ENCODE peak calls at places on chromosomes 7 and 10, in five cellular contexts. One of them, this sample, is unnamed.

GRCh38 chr7:109984726-109985125 is 1106.2 kb upstream of the LRRN3 start:
- DNase-seq in left ventricle myocardium superior: no peak
- DNase-seq in activated CD8-positive, alpha-beta T cell treated with anti-CD3 and anti-CD28 coated beads, Interleukin-2, amount 10 ng/mL, durations not matched to agents 7 days and 5 days: no peak
- DNase-seq in K562: no peak
- DNase-seq in type B pancreatic cell: no peak
- DNase-seq in this sample: no peak

GRCh38 chr10:99881371-99881770 is 98.9 kb downstream of the ABCC2 start:
- DNase-seq in activated CD8-positive, alpha-beta T cell treated with anti-CD3 and anti-CD28 coated beads, Interleukin-2, amount 10 ng/mL, durations not matched to agents 7 days and 5 days: no peak
- DNase-seq in K562: no peak
- DNase-seq in type B pancreatic cell: no peak
- DNase-seq in left ventricle myocardium superior: no peak
- DNase-seq in this sample: no peak

GRCh38 chr10:116237260-116237659 is 35.7 kb downstream of the GFRA1 start:
- DNase-seq in type B pancreatic cell: no peak
- DNase-seq in K562: no peak
- DNase-seq in left ventricle myocardium superior: no peak
- DNase-seq in activated CD8-positive, alpha-beta T cell treated with anti-CD3 and anti-CD28 coated beads, Interleukin-2, amount 10 ng/mL, durations not matched to agents 7 days and 5 days: no peak
- DNase-seq in this sample: no peak

GRCh38 chr7:117281562-117281961 is 41.3 kb downstream of the WNT2 start:
- DNase-seq in type B pancreatic cell: no peak
- DNase-seq in activated CD8-positive, alpha-beta T cell treated with anti-CD3 and anti-CD28 coated beads, Interleukin-2, amount 10 ng/mL, durations not matched to agents 7 days and 5 days: no peak
- DNase-seq in K562: no peak
- DNase-seq in left ventricle myocardium superior: no peak
- DNase-seq in this sample: peak; percentile 21

GRCh38 chr10:19329475-19329874 is 280.9 kb downstream of the MALRD1 start:
- DNase-seq in activated CD8-positive, alpha-beta T cell treated with anti-CD3 and anti-CD28 coated beads, Interleukin-2, amount 10 ng/mL, durations not matched to agents 7 days and 5 days: no peak
- DNase-seq in K562: no peak
- DNase-seq in left ventricle myocardium superior: no peak
- DNase-seq in type B pancreatic cell: no peak
- DNase-seq in this sample: no peak

GRCh38 chr7:4745971-4746919 is 29.2 kb upstream of the AP5Z1 start:
- DNase-seq in type B pancreatic cell: no peak
- DNase-seq in K562: no peak
- DNase-seq in activated CD8-positive, alpha-beta T cell treated with anti-CD3 and anti-CD28 coated beads, Interleukin-2, amount 10 ng/mL, durations not matched to agents 7 days and 5 days: peak; percentile 53
- DNase-seq in left ventricle myocardium superior: no peak
- DNase-seq in this sample: no peak

GRCh38 chr10:28120043-28120749 is 121.3 kb upstream of the ODAD2 start:
- DNase-seq in type B pancreatic cell: no peak
- DNase-seq in left ventricle myocardium superior: no peak
- DNase-seq in activated CD8-positive, alpha-beta T cell treated with anti-CD3 and anti-CD28 coated beads, Interleukin-2, amount 10 ng/mL, durations not matched to agents 7 days and 5 days: no peak
- DNase-seq in K562: no peak
- DNase-seq in this sample: no peak

GRCh38 chr7:85595639-85596268 is 408.9 kb upstream of the SEMA3D start:
- DNase-seq in K562: no peak
- DNase-seq in left ventricle myocardium superior: no peak
- DNase-seq in type B pancreatic cell: no peak
- DNase-seq in activated CD8-positive, alpha-beta T cell treated with anti-CD3 and anti-CD28 coated beads, Interleukin-2, amount 10 ng/mL, durations not matched to agents 7 days and 5 days: no peak
- DNase-seq in this sample: no peak

GRCh38 chr7:129949292-129950133 is 3.2 kb downstream of the UBE2H start:
- DNase-seq in type B pancreatic cell: no peak
- DNase-seq in K562: no peak
- DNase-seq in activated CD8-positive, alpha-beta T cell treated with anti-CD3 and anti-CD28 coated beads, Interleukin-2, amount 10 ng/mL, durations not matched to agents 7 days and 5 days: peak; percentile 36
- DNase-seq in left ventricle myocardium superior: no peak
- DNase-seq in this sample: no peak

GRCh38 chr7:1112625-1113547 is 25.0 kb downstream of the GPER1 start:
- DNase-seq in activated CD8-positive, alpha-beta T cell treated with anti-CD3 and anti-CD28 coated beads, Interleukin-2, amount 10 ng/mL, durations not matched to agents 7 days and 5 days: no peak
- DNase-seq in left ventricle myocardium superior: peak; percentile 27
- DNase-seq in type B pancreatic cell: no peak
- DNase-seq in K562: no peak
- DNase-seq in this sample: no peak

GRCh38 chr10:52488606-52489485 is 174.8 kb downstream of the DKK1 start:
- DNase-seq in type B pancreatic cell: no peak
- DNase-seq in activated CD8-positive, alpha-beta T cell treated with anti-CD3 and anti-CD28 coated beads, Interleukin-2, amount 10 ng/mL, durations not matched to agents 7 days and 5 days: no peak
- DNase-seq in left ventricle myocardium superior: no peak
- DNase-seq in K562: peak; percentile 8
- DNase-seq in this sample: no peak

GRCh38 chr7:55533050-55533728 is 39.1 kb downstream of the VOPP1 start:
- DNase-seq in left ventricle myocardium superior: no peak
- DNase-seq in type B pancreatic cell: no peak
- DNase-seq in K562: no peak
- DNase-seq in activated CD8-positive, alpha-beta T cell treated with anti-CD3 and anti-CD28 coated beads, Interleukin-2, amount 10 ng/mL, durations not matched to agents 7 days and 5 days: peak; percentile 83
- DNase-seq in this sample: no peak

GRCh38 chr7:50092579-50093411 is at the start of gene ZPBP:
- DNase-seq in type B pancreatic cell: no peak
- DNase-seq in K562: peak; percentile 55
- DNase-seq in activated CD8-positive, alpha-beta T cell treated with anti-CD3 and anti-CD28 coated beads, Interleukin-2, amount 10 ng/mL, durations not matched to agents 7 days and 5 days: peak; percentile 71
- DNase-seq in left ventricle myocardium superior: no peak
- DNase-seq in this sample: no peak

GRCh38 chr10:59698326-59698725 is 11.3 kb downstream of the SLC16A9 start:
- DNase-seq in activated CD8-positive, alpha-beta T cell treated with anti-CD3 and anti-CD28 coated beads, Interleukin-2, amount 10 ng/mL, durations not matched to agents 7 days and 5 days: no peak
- DNase-seq in K562: no peak
- DNase-seq in type B pancreatic cell: no peak
- DNase-seq in left ventricle myocardium superior: no peak
- DNase-seq in this sample: no peak

GRCh38 chr10:33315891-33316290 is 18.6 kb downstream of the NRP1 start:
- DNase-seq in type B pancreatic cell: no peak
- DNase-seq in activated CD8-positive, alpha-beta T cell treated with anti-CD3 and anti-CD28 coated beads, Interleukin-2, amount 10 ng/mL, durations not matched to agents 7 days and 5 days: no peak
- DNase-seq in K562: no peak
- DNase-seq in left ventricle myocardium superior: no peak
- DNase-seq in this sample: no peak

GRCh38 chr10:8288600-8288999 is 234.1 kb downstream of the GATA3 start:
- DNase-seq in K562: no peak
- DNase-seq in type B pancreatic cell: no peak
- DNase-seq in left ventricle myocardium superior: no peak
- DNase-seq in activated CD8-positive, alpha-beta T cell treated with anti-CD3 and anti-CD28 coated beads, Interleukin-2, amount 10 ng/mL, durations not matched to agents 7 days and 5 days: no peak
- DNase-seq in this sample: peak; percentile 53

GRCh38 chr7:37924399-37924798 is 4.0 kb downstream of the EPDR1 start:
- DNase-seq in K562: no peak
- DNase-seq in activated CD8-positive, alpha-beta T cell treated with anti-CD3 and anti-CD28 coated beads, Interleukin-2, amount 10 ng/mL, durations not matched to agents 7 days and 5 days: no peak
- DNase-seq in type B pancreatic cell: no peak
- DNase-seq in left ventricle myocardium superior: no peak
- DNase-seq in this sample: no peak

GRCh38 chr10:95864906-95865813 is 42.6 kb upstream of the CC2D2B start:
- DNase-seq in activated CD8-positive, alpha-beta T cell treated with anti-CD3 and anti-CD28 coated beads, Interleukin-2, amount 10 ng/mL, durations not matched to agents 7 days and 5 days: peak; percentile 72
- DNase-seq in left ventricle myocardium superior: no peak
- DNase-seq in type B pancreatic cell: no peak
- DNase-seq in K562: peak; percentile 59
- DNase-seq in this sample: peak; percentile 91

GRCh38 chr7:134741901-134742635 is 37.4 kb upstream of the CALD1 start:
- DNase-seq in left ventricle myocardium superior: no peak
- DNase-seq in K562: no peak
- DNase-seq in type B pancreatic cell: no peak
- DNase-seq in activated CD8-positive, alpha-beta T cell treated with anti-CD3 and anti-CD28 coated beads, Interleukin-2, amount 10 ng/mL, durations not matched to agents 7 days and 5 days: no peak
- DNase-seq in this sample: no peak

GRCh38 chr7:158468225-158468624 is 119.4 kb downstream of the PTPRN2 start:
- DNase-seq in type B pancreatic cell: no peak
- DNase-seq in activated CD8-positive, alpha-beta T cell treated with anti-CD3 and anti-CD28 coated beads, Interleukin-2, amount 10 ng/mL, durations not matched to agents 7 days and 5 days: no peak
- DNase-seq in K562: no peak
- DNase-seq in left ventricle myocardium superior: no peak
- DNase-seq in this sample: no peak

This sample was measured in esophagus muscularis mucosa.